ENCODE peak calls at places on chromosomes 2 and 18, in five cellular contexts. One of them, this sample, is unnamed.

GRCh38 chr18:76709659-76710645 is 112.4 kb upstream of the ZNF236 start:
- DNase-seq in GM13976: peak
- DNase-seq in stimulated activated CD4-positive, alpha-beta T cell treated with anti-CD3 and anti-CD28 coated beads, Interleukin-2, amount 100 ng/mL, for 24 hours: peak
- DNase-seq in LoVo: peak
- DNase-seq in NCI-H446 treated with DMSO at 0.1 percent for 48 hours: no peak
- DNase-seq in this sample: peak

GRCh38 chr18:54223568-54224241 is 764 bp downstream of the MBD2 start:
- DNase-seq in GM13976: peak
- DNase-seq in LoVo: peak
- DNase-seq in stimulated activated CD4-positive, alpha-beta T cell treated with anti-CD3 and anti-CD28 coated beads, Interleukin-2, amount 100 ng/mL, for 24 hours: peak
- DNase-seq in NCI-H446 treated with DMSO at 0.1 percent for 48 hours: peak
- DNase-seq in this sample: peak

GRCh38 chr2:223580951-223581350 is 21.2 kb downstream of the SCG2 start:
- DNase-seq in LoVo: no peak
- DNase-seq in GM13976: no peak
- DNase-seq in NCI-H446 treated with DMSO at 0.1 percent for 48 hours: no peak
- DNase-seq in stimulated activated CD4-positive, alpha-beta T cell treated with anti-CD3 and anti-CD28 coated beads, Interleukin-2, amount 100 ng/mL, for 24 hours: no peak
- DNase-seq in this sample: peak

GRCh38 chr2:75079575-75079974 is 119.7 kb downstream of the TACR1 start:
- DNase-seq in LoVo: no peak
- DNase-seq in GM13976: no peak
- DNase-seq in NCI-H446 treated with DMSO at 0.1 percent for 48 hours: no peak
- DNase-seq in stimulated activated CD4-positive, alpha-beta T cell treated with anti-CD3 and anti-CD28 coated beads, Interleukin-2, amount 100 ng/mL, for 24 hours: no peak
- DNase-seq in this sample: no peak

GRCh38 chr2:176128172-176129012 is 1.1 kb upstream of the HOXD8 start:
- DNase-seq in LoVo: no peak
- DNase-seq in GM13976: no peak
- DNase-seq in stimulated activated CD4-positive, alpha-beta T cell treated with anti-CD3 and anti-CD28 coated beads, Interleukin-2, amount 100 ng/mL, for 24 hours: no peak
- DNase-seq in NCI-H446 treated with DMSO at 0.1 percent for 48 hours: no peak
- DNase-seq in this sample: no peak

GRCh38 chr2:111618577-111618930 is 265.4 kb downstream of the ANAPC1 start:
- DNase-seq in GM13976: no peak
- DNase-seq in LoVo: no peak
- DNase-seq in NCI-H446 treated with DMSO at 0.1 percent for 48 hours: no peak
- DNase-seq in stimulated activated CD4-positive, alpha-beta T cell treated with anti-CD3 and anti-CD28 coated beads, Interleukin-2, amount 100 ng/mL, for 24 hours: no peak
- DNase-seq in this sample: peak

GRCh38 chr2:96143231-96143847 is 1.9 kb downstream of the DUSP2 start:
- DNase-seq in stimulated activated CD4-positive, alpha-beta T cell treated with anti-CD3 and anti-CD28 coated beads, Interleukin-2, amount 100 ng/mL, for 24 hours: peak
- DNase-seq in NCI-H446 treated with DMSO at 0.1 percent for 48 hours: no peak
- DNase-seq in GM13976: no peak
- DNase-seq in LoVo: no peak
- DNase-seq in this sample: no peak

GRCh38 chr18:50401888-50402287 is 27.0 kb downstream of the SKA1 start:
- DNase-seq in NCI-H446 treated with DMSO at 0.1 percent for 48 hours: no peak
- DNase-seq in stimulated activated CD4-positive, alpha-beta T cell treated with anti-CD3 and anti-CD28 coated beads, Interleukin-2, amount 100 ng/mL, for 24 hours: no peak
- DNase-seq in GM13976: peak
- DNase-seq in LoVo: peak
- DNase-seq in this sample: peak

GRCh38 chr2:23549821-23550535 is 165.0 kb downstream of the KLHL29 start:
- DNase-seq in GM13976: no peak
- DNase-seq in stimulated activated CD4-positive, alpha-beta T cell treated with anti-CD3 and anti-CD28 coated beads, Interleukin-2, amount 100 ng/mL, for 24 hours: no peak
- DNase-seq in LoVo: no peak
- DNase-seq in NCI-H446 treated with DMSO at 0.1 percent for 48 hours: no peak
- DNase-seq in this sample: no peak

GRCh38 chr18:73461038-73461779 is 593.4 kb upstream of the NETO1 start:
- DNase-seq in LoVo: no peak
- DNase-seq in GM13976: no peak
- DNase-seq in NCI-H446 treated with DMSO at 0.1 percent for 48 hours: no peak
- DNase-seq in stimulated activated CD4-positive, alpha-beta T cell treated with anti-CD3 and anti-CD28 coated beads, Interleukin-2, amount 100 ng/mL, for 24 hours: no peak
- DNase-seq in this sample: no peak

GRCh38 chr2:11678306-11678960 is 8.4 kb upstream of the NTSR2 start:
- DNase-seq in stimulated activated CD4-positive, alpha-beta T cell treated with anti-CD3 and anti-CD28 coated beads, Interleukin-2, amount 100 ng/mL, for 24 hours: no peak
- DNase-seq in GM13976: no peak
- DNase-seq in LoVo: no peak
- DNase-seq in NCI-H446 treated with DMSO at 0.1 percent for 48 hours: no peak
- DNase-seq in this sample: no peak

GRCh38 chr2:149098722-149099121 is 60.2 kb downstream of the LYPD6B start:
- DNase-seq in GM13976: no peak
- DNase-seq in LoVo: peak
- DNase-seq in NCI-H446 treated with DMSO at 0.1 percent for 48 hours: no peak
- DNase-seq in stimulated activated CD4-positive, alpha-beta T cell treated with anti-CD3 and anti-CD28 coated beads, Interleukin-2, amount 100 ng/mL, for 24 hours: no peak
- DNase-seq in this sample: no peak

GRCh38 chr2:17051558-17051957 is 385.9 kb upstream of the CYRIA start:
- DNase-seq in GM13976: no peak
- DNase-seq in stimulated activated CD4-positive, alpha-beta T cell treated with anti-CD3 and anti-CD28 coated beads, Interleukin-2, amount 100 ng/mL, for 24 hours: no peak
- DNase-seq in LoVo: no peak
- DNase-seq in NCI-H446 treated with DMSO at 0.1 percent for 48 hours: no peak
- DNase-seq in this sample: no peak

GRCh38 chr2:25304339-25304728 is 37.4 kb downstream of the DNMT3A start:
- DNase-seq in stimulated activated CD4-positive, alpha-beta T cell treated with anti-CD3 and anti-CD28 coated beads, Interleukin-2, amount 100 ng/mL, for 24 hours: no peak
- DNase-seq in NCI-H446 treated with DMSO at 0.1 percent for 48 hours: no peak
- DNase-seq in GM13976: no peak
- DNase-seq in LoVo: no peak
- DNase-seq in this sample: no peak

This sample was measured in hepatic stellate cell.